ENCODE peak calls at places on chromosome 10, in seven cellular contexts. One of them, this sample, is unnamed.

GRCh38 chr10:74923556-74923955 is 97.2 kb downstream of the KAT6B start:
- DNase-seq in GM12891: no peak
- DNase-seq in SK-N-SH: no peak
- DNase-seq in H1: no peak
- DNase-seq in endothelial cell of umbilical vein: peak; percentile 29
- DNase-seq in stomach: no peak
- DNase-seq in suprapubic skin: no peak
- DNase-seq in this sample: no peak

GRCh38 chr10:100330128-100330527 is at the start of gene PKD2L1:
- DNase-seq in stomach: no peak
- DNase-seq in H1: no peak
- DNase-seq in suprapubic skin: no peak
- DNase-seq in endothelial cell of umbilical vein: no peak
- DNase-seq in GM12891: no peak
- DNase-seq in SK-N-SH: no peak
- DNase-seq in this sample: no peak

GRCh38 chr10:279232-279631 is 144.0 kb downstream of the ZMYND11 start:
- DNase-seq in stomach: no peak
- DNase-seq in H1: no peak
- DNase-seq in endothelial cell of umbilical vein: no peak
- DNase-seq in GM12891: no peak
- DNase-seq in suprapubic skin: no peak
- DNase-seq in SK-N-SH: no peak
- DNase-seq in this sample: no peak

GRCh38 chr10:93152136-93152535 is 78.4 kb downstream of the CYP26A1 start:
- DNase-seq in GM12891: no peak
- DNase-seq in H1: no peak
- DNase-seq in stomach: no peak
- DNase-seq in SK-N-SH: no peak
- DNase-seq in endothelial cell of umbilical vein: no peak
- DNase-seq in suprapubic skin: no peak
- DNase-seq in this sample: no peak

GRCh38 chr10:22252286-22252800 is 34.5 kb upstream of the EBLN1 start:
- DNase-seq in suprapubic skin: no peak
- DNase-seq in GM12891: peak; percentile 34
- DNase-seq in stomach: peak; percentile 33
- DNase-seq in H1: no peak
- DNase-seq in SK-N-SH: peak; percentile 81
- DNase-seq in endothelial cell of umbilical vein: peak; percentile 26
- DNase-seq in this sample: peak; percentile 79

GRCh38 chr10:43195557-43195956 is 57.3 kb downstream of the CSGALNACT2 start:
- DNase-seq in suprapubic skin: no peak
- DNase-seq in endothelial cell of umbilical vein: no peak
- DNase-seq in SK-N-SH: peak; percentile 9
- DNase-seq in GM12891: no peak
- DNase-seq in H1: no peak
- DNase-seq in stomach: no peak
- DNase-seq in this sample: no peak

GRCh38 chr10:124743188-124744046 is 761 bp downstream of the FAM53B start:
- DNase-seq in SK-N-SH: peak; percentile 74
- DNase-seq in GM12891: no peak
- DNase-seq in endothelial cell of umbilical vein: peak; percentile 48
- DNase-seq in stomach: peak; percentile 46
- DNase-seq in H1: no peak
- DNase-seq in suprapubic skin: no peak
- DNase-seq in this sample: peak; percentile 73

GRCh38 chr10:131078131-131078881 is 233.2 kb downstream of the TCERG1L start:
- DNase-seq in H1: no peak
- DNase-seq in stomach: no peak
- DNase-seq in suprapubic skin: peak; percentile 65
- DNase-seq in endothelial cell of umbilical vein: no peak
- DNase-seq in SK-N-SH: no peak
- DNase-seq in GM12891: no peak
- DNase-seq in this sample: peak; percentile 40

GRCh38 chr10:5470062-5470751 is 29.2 kb downstream of the CALML5 start:
- DNase-seq in stomach: no peak
- DNase-seq in H1: no peak
- DNase-seq in suprapubic skin: no peak
- DNase-seq in GM12891: no peak
- DNase-seq in endothelial cell of umbilical vein: no peak
- DNase-seq in SK-N-SH: no peak
- DNase-seq in this sample: no peak

GRCh38 chr10:10320981-10321380 is 696.7 kb upstream of the CELF2 start:
- DNase-seq in suprapubic skin: no peak
- DNase-seq in H1: no peak
- DNase-seq in SK-N-SH: no peak
- DNase-seq in stomach: no peak
- DNase-seq in GM12891: no peak
- DNase-seq in endothelial cell of umbilical vein: peak; percentile 40
- DNase-seq in this sample: no peak

GRCh38 chr10:66836057-66836456 is 89.8 kb upstream of the LRRTM3 start:
- DNase-seq in suprapubic skin: no peak
- DNase-seq in endothelial cell of umbilical vein: no peak
- DNase-seq in stomach: no peak
- DNase-seq in H1: no peak
- DNase-seq in SK-N-SH: no peak
- DNase-seq in GM12891: no peak
- DNase-seq in this sample: no peak

GRCh38 chr10:127909716-127910463 is 3.0 kb downstream of the PTPRE start:
- DNase-seq in suprapubic skin: peak; percentile 60
- DNase-seq in endothelial cell of umbilical vein: no peak
- DNase-seq in stomach: no peak
- DNase-seq in SK-N-SH: no peak
- DNase-seq in H1: no peak
- DNase-seq in GM12891: no peak
- DNase-seq in this sample: peak; percentile 27

GRCh38 chr10:88791924-88792323 is 10.6 kb upstream of the LIPM start:
- DNase-seq in SK-N-SH: peak; percentile 19
- DNase-seq in stomach: no peak
- DNase-seq in H1: no peak
- DNase-seq in suprapubic skin: no peak
- DNase-seq in GM12891: no peak
- DNase-seq in endothelial cell of umbilical vein: peak; percentile 33
- DNase-seq in this sample: no peak

GRCh38 chr10:87092861-87093460 is 1.7 kb downstream of the GLUD1 start:
- DNase-seq in suprapubic skin: no peak
- DNase-seq in H1: no peak
- DNase-seq in SK-N-SH: no peak
- DNase-seq in GM12891: no peak
- DNase-seq in stomach: no peak
- DNase-seq in endothelial cell of umbilical vein: peak; percentile 46
- DNase-seq in this sample: no peak

GRCh38 chr10:89392974-89393373 is 551 bp downstream of the IFIT1 start:
- DNase-seq in endothelial cell of umbilical vein: no peak
- DNase-seq in H1: no peak
- DNase-seq in SK-N-SH: no peak
- DNase-seq in suprapubic skin: no peak
- DNase-seq in stomach: no peak
- DNase-seq in GM12891: no peak
- DNase-seq in this sample: peak; percentile 81

GRCh38 chr10:58578366-58578765 is 65.7 kb downstream of the BICC1 start:
- DNase-seq in GM12891: no peak
- DNase-seq in stomach: no peak
- DNase-seq in H1: no peak
- DNase-seq in endothelial cell of umbilical vein: no peak
- DNase-seq in SK-N-SH: no peak
- DNase-seq in suprapubic skin: no peak
- DNase-seq in this sample: no peak

GRCh38 chr10:126749030-126749655 is 78.7 kb upstream of the C10orf90 start:
- DNase-seq in H1: peak; percentile 67
- DNase-seq in suprapubic skin: peak; percentile 73
- DNase-seq in endothelial cell of umbilical vein: peak; percentile 69
- DNase-seq in GM12891: peak; percentile 11
- DNase-seq in SK-N-SH: peak; percentile 61
- DNase-seq in stomach: peak; percentile 85
- DNase-seq in this sample: peak; percentile 74

GRCh38 chr10:62545667-62546066 is 171.5 kb downstream of the ZNF365 start:
- DNase-seq in suprapubic skin: no peak
- DNase-seq in H1: no peak
- DNase-seq in stomach: no peak
- DNase-seq in GM12891: no peak
- DNase-seq in SK-N-SH: no peak
- DNase-seq in endothelial cell of umbilical vein: no peak
- DNase-seq in this sample: peak; percentile 71

GRCh38 chr10:103576862-103577261 is 83.4 kb downstream of the NEURL1 start:
- DNase-seq in suprapubic skin: no peak
- DNase-seq in endothelial cell of umbilical vein: no peak
- DNase-seq in GM12891: no peak
- DNase-seq in H1: no peak
- DNase-seq in SK-N-SH: no peak
- DNase-seq in stomach: peak; percentile 59
- DNase-seq in this sample: no peak

GRCh38 chr10:58660577-58661255 is 148.0 kb downstream of the BICC1 start:
- DNase-seq in SK-N-SH: no peak
- DNase-seq in GM12891: no peak
- DNase-seq in endothelial cell of umbilical vein: no peak
- DNase-seq in stomach: no peak
- DNase-seq in suprapubic skin: no peak
- DNase-seq in H1: no peak
- DNase-seq in this sample: no peak

GRCh38 chr10:52143338-52143737 is 170.7 kb upstream of the DKK1 start:
- DNase-seq in suprapubic skin: no peak
- DNase-seq in GM12891: no peak
- DNase-seq in SK-N-SH: no peak
- DNase-seq in H1: no peak
- DNase-seq in stomach: no peak
- DNase-seq in endothelial cell of umbilical vein: no peak
- DNase-seq in this sample: no peak
- TF ChIP-seq POLR2AphosphoS5 in suprapubic skin: no peak
- TF ChIP-seq POLR2AphosphoS5 in GM12891: no peak
- TF ChIP-seq POLR2AphosphoS5 in SK-N-SH: no peak
- TF ChIP-seq POLR2AphosphoS5 in H1: no peak
- TF ChIP-seq POLR2AphosphoS5 in stomach: no peak
- TF ChIP-seq POLR2AphosphoS5 in endothelial cell of umbilical vein: no peak
- TF ChIP-seq POLR2AphosphoS5 in this sample: no peak

DNA sequence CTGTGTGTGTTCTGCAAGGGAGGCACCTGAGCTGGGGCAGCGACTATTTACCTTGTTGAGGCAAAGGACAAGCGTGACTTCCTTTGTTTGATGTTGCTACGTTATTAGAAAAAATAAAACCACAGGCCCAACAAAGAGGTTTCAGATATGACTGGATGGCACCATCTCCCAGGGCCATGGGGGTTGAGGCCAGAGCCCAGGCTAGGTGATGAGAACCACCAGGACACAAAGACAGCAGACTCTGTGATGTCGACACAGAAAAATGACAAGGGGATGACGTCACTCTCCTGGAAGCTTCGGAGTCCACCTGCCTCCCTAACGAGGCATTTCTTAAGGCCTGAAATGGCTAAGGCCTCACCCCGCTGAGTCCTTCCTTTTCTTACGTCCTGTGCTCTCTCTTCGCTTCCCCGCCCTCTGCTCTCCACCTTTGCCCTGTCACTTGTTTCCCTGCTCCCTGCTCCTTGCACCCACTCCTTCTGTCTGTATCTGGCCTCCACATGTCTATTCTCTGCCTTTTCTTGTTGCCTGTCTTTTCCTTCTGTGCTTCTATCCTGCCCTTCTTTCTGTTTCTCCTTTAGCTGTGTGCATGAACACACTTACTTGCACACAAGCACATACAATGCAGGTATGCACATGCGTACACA is 82.9 kb upstream of the ADRB1 start:
- DNase-seq in stomach: peak; percentile 61
- DNase-seq in endothelial cell of umbilical vein: no peak
- DNase-seq in SK-N-SH: no peak
- DNase-seq in H1: peak; percentile 10
- DNase-seq in suprapubic skin: no peak
- DNase-seq in GM12891: no peak
- DNase-seq in this sample: no peak
- TF ChIP-seq POLR2AphosphoS5 in stomach: peak; percentile 21
- TF ChIP-seq POLR2AphosphoS5 in endothelial cell of umbilical vein: no peak
- TF ChIP-seq POLR2AphosphoS5 in SK-N-SH: no peak
- TF ChIP-seq POLR2AphosphoS5 in H1: no peak
- TF ChIP-seq POLR2AphosphoS5 in suprapubic skin: no peak
- TF ChIP-seq POLR2AphosphoS5 in GM12891: no peak
- TF ChIP-seq POLR2AphosphoS5 in this sample: no peak

DNA sequence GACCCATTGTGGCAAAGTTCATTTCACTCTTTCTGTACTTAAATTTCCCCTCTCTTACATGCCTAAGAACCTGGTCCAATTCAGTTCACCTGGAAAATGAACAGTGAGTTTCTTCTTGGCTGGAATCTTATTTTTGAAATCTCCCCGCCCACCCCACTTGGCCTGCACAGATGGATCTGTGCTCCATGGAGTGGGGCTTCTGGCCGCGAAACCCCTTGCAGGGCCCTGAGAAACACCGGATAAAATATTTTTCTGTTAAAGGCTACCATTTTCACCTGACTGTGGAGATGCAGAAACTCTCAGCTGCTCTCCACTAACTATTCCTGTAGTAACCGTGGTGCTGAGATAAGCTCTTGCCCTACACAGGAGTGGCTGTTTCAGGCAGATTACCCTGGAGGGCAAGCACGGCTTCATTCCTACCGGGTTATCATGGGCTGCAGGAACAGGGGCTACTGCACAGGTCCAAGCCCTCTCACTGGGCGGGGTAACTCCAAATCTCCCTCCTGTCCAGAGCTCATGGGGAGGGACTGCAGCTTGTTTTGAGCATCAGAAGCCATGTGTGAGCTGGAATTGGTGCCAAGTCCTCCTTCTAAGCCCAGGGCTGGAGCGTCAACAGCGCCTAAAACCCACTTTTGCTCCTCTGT is 118.9 kb downstream of the PRPF18 start:
- DNase-seq in suprapubic skin: no peak
- DNase-seq in endothelial cell of umbilical vein: no peak
- DNase-seq in stomach: no peak
- DNase-seq in H1: no peak
- DNase-seq in GM12891: no peak
- DNase-seq in SK-N-SH: no peak
- DNase-seq in this sample: no peak
- TF ChIP-seq POLR2AphosphoS5 in suprapubic skin: no peak
- TF ChIP-seq POLR2AphosphoS5 in endothelial cell of umbilical vein: no peak
- TF ChIP-seq POLR2AphosphoS5 in stomach: no peak
- TF ChIP-seq POLR2AphosphoS5 in H1: no peak
- TF ChIP-seq POLR2AphosphoS5 in GM12891: no peak
- TF ChIP-seq POLR2AphosphoS5 in SK-N-SH: no peak
- TF ChIP-seq POLR2AphosphoS5 in this sample: no peak

GRCh38 chr10:72298774-72299519 is 25.2 kb downstream of the DDIT4 start:
- DNase-seq in SK-N-SH: no peak
- DNase-seq in stomach: no peak
- DNase-seq in H1: no peak
- DNase-seq in suprapubic skin: no peak
- DNase-seq in GM12891: no peak
- DNase-seq in endothelial cell of umbilical vein: no peak
- DNase-seq in this sample: no peak

GRCh38 chr10:72297281-72297967 is 23.7 kb downstream of the DDIT4 start:
- DNase-seq in stomach: peak; percentile 79
- DNase-seq in suprapubic skin: peak; percentile 95
- DNase-seq in endothelial cell of umbilical vein: peak; percentile 85
- DNase-seq in H1: no peak
- DNase-seq in SK-N-SH: no peak
- DNase-seq in GM12891: peak; percentile 60
- DNase-seq in this sample: peak; percentile 93

GRCh38 chr10:72295330-72295910 is 21.7 kb downstream of the DDIT4 start:
- DNase-seq in GM12891: no peak
- DNase-seq in stomach: no peak
- DNase-seq in endothelial cell of umbilical vein: no peak
- DNase-seq in H1: no peak
- DNase-seq in SK-N-SH: no peak
- DNase-seq in suprapubic skin: no peak
- DNase-seq in this sample: no peak

GRCh38 chr10:72303424-72304128 is 29.9 kb downstream of the DDIT4 start:
- DNase-seq in H1: no peak
- DNase-seq in stomach: no peak
- DNase-seq in suprapubic skin: no peak
- DNase-seq in SK-N-SH: no peak
- DNase-seq in GM12891: no peak
- DNase-seq in endothelial cell of umbilical vein: no peak
- DNase-seq in this sample: no peak

GRCh38 chr10:72297968-72298773 is 24.4 kb downstream of the DDIT4 start:
- DNase-seq in stomach: peak; percentile 98
- DNase-seq in endothelial cell of umbilical vein: peak; percentile 97
- DNase-seq in GM12891: peak; percentile 85
- DNase-seq in H1: peak; percentile 77
- DNase-seq in suprapubic skin: peak; percentile 100
- DNase-seq in SK-N-SH: peak; percentile 98
- DNase-seq in this sample: peak; percentile 100
- TF ChIP-seq POLR2AphosphoS5 in stomach: peak; percentile 97
- TF ChIP-seq POLR2AphosphoS5 in endothelial cell of umbilical vein: peak; percentile 52
- TF ChIP-seq POLR2AphosphoS5 in GM12891: peak; percentile 40
- TF ChIP-seq POLR2AphosphoS5 in H1: peak; percentile 28
- TF ChIP-seq POLR2AphosphoS5 in suprapubic skin: no peak
- TF ChIP-seq POLR2AphosphoS5 in SK-N-SH: peak; percentile 33
- TF ChIP-seq POLR2AphosphoS5 in this sample: peak; percentile 93

This sample was measured in sigmoid colon.